ENCODE peak calls at places on chromosome 5, in eight cellular contexts. B is right lobe of liver, W is heart right ventricle, D is AG10803, Z is Calu3, S is suprapubic skin, T is GM12865, Q is upper lobe of right lung. P is an unnamed sample.

GRCh38 chr5:140324041-140324833 is 21.3 kb upstream of the PFDN1 start:
- DNase-seq in B (no peak), Z (no peak), Q (no peak), D (no peak), S (no peak), W (no peak), T (no peak), P (no peak)

GRCh38 chr5:131640043-131640856 is 5.2 kb upstream of the RAPGEF6 start:
- DNase-seq in Z (no peak), T (peak), D (peak), W (no peak), Q (no peak), B (no peak), S (no peak), P (no peak)

GRCh38 chr5:126373621-126374416 is 49.4 kb upstream of the GRAMD2B start:
- DNase-seq in D (peak), Q (no peak), B (no peak), S (no peak), Z (no peak), W (no peak), T (no peak), P (no peak)

GRCh38 chr5:1538741-1539392 is 15.1 kb upstream of the LPCAT1 start:
- DNase-seq in Z (no peak), B (peak), S (peak), Q (no peak), D (no peak), T (no peak), W (no peak), P (peak)

GRCh38 chr5:172284275-172284971 is 859 bp upstream of the UBTD2 start:
- DNase-seq in S (peak), Q (no peak), Z (no peak), B (peak), D (peak), W (no peak), T (no peak), P (no peak)

GRCh38 chr5:93461751-93462150 is 119.3 kb downstream of the NR2F1-AS1 start:
- DNase-seq in T (no peak), B (no peak), W (no peak), Z (no peak), S (no peak), Q (no peak), D (peak), P (no peak)

GRCh38 chr5:32802764-32803163 is 91.6 kb downstream of the NPR3 start:
- DNase-seq in D (peak), B (no peak), Z (no peak), S (no peak), T (no peak), Q (no peak), W (no peak), P (no peak)

GRCh38 chr5:96807099-96807654 is 568 bp downstream of the ERAP1 start:
- DNase-seq in B (peak), Z (peak), W (peak), T (peak), D (peak), Q (peak), S (peak), P (peak)

GRCh38 chr5:110736763-110737162 is 2.0 kb upstream of the SLC25A46 start:
- DNase-seq in B (no peak), S (no peak), D (no peak), Z (no peak), W (no peak), T (no peak), Q (no peak), P (no peak)

GRCh38 chr5:172713113-172713808 is 57.7 kb downstream of the DUSP1 start:
- DNase-seq in S (no peak), T (peak), D (no peak), Q (peak), B (peak), W (peak), Z (peak), P (peak)

GRCh38 chr5:177086918-177087706 is 397 bp downstream of the FGFR4 start:
- DNase-seq in Q (peak), T (peak), W (peak), D (no peak), B (peak), Z (peak), S (no peak), P (no peak)

GRCh38 chr5:92687793-92688467 is 893.1 kb downstream of the NR2F1-AS1 start:
- DNase-seq in W (no peak), B (peak), D (peak), Q (no peak), T (peak), Z (peak), S (no peak), P (no peak)

GRCh38 chr5:35803221-35803651 is 53.5 kb upstream of the IL7R start:
- DNase-seq in B (peak), D (peak), Q (no peak), W (no peak), Z (no peak), S (no peak), T (peak), P (no peak)

GRCh38 chr5:80961376-80962281 is 1.5 kb downstream of the RASGRF2 start:
- DNase-seq in T (no peak), Z (peak), W (no peak), Q (no peak), B (no peak), D (no peak), S (no peak), P (no peak)

GRCh38 chr5:141778211-141778610 is 96.2 kb upstream of the ARAP3 start:
- DNase-seq in B (no peak), W (no peak), Q (no peak), Z (peak), S (no peak), D (peak), T (peak), P (no peak)

GRCh38 chr5:95729115-95730010 is 1.8 kb upstream of the RHOBTB3 start:
- DNase-seq in B (no peak), S (no peak), Z (no peak), T (no peak), W (no peak), D (no peak), Q (no peak), P (no peak)

GRCh38 chr5:43041131-43041668 is 1.1 kb upstream of the ANXA2R start:
- DNase-seq in Z (no peak), B (no peak), W (no peak), S (no peak), T (peak), Q (peak), D (peak), P (no peak)

GRCh38 chr5:90803891-90804290 is 245.3 kb downstream of the ADGRV1 start:
- DNase-seq in S (no peak), B (no peak), T (no peak), W (no peak), Z (no peak), Q (no peak), D (peak), P (no peak)

GRCh38 chr5:107604990-107605389 is 65.7 kb downstream of the EFNA5 start:
- DNase-seq in W (no peak), Q (no peak), D (peak), Z (no peak), T (peak), B (no peak), S (no peak), P (no peak)

GRCh38 chr5:76938177-76938576 is 14.7 kb upstream of the CRHBP start:
- DNase-seq in W (no peak), Q (no peak), Z (no peak), S (no peak), D (no peak), B (no peak), T (peak), P (no peak)

GRCh38 chr5:159792180-159792579 is 124.1 kb upstream of the ADRA1B start:
- DNase-seq in S (no peak), D (no peak), W (no peak), Z (no peak), Q (no peak), T (no peak), B (no peak), P (no peak)

GRCh38 chr5:119071573-119071874 is 637 bp downstream of the DMXL1 start:
- DNase-seq in B (no peak), Z (no peak), S (no peak), Q (no peak), T (no peak), D (peak), W (no peak), P (no peak)

GRCh38 chr5:163503106-163504090 is 2.0 kb upstream of the MAT2B start:
- DNase-seq in B (peak), Z (peak), W (peak), S (no peak), T (peak), D (peak), Q (peak), P (no peak)

GRCh38 chr5:122943050-122943698 is 93.4 kb downstream of the PPIC start:
- DNase-seq in Z (no peak), Q (no peak), D (no peak), T (no peak), S (no peak), B (no peak), W (no peak), P (no peak)
- TF ChIP-seq CTCF in Z (no peak), Q (no peak), D (no peak), T (no peak), S (no peak), B (no peak), W (no peak), P (no peak)

GRCh38 chr5:135448796-135449507 is 1.8 kb upstream of the DCANP1 start:
- DNase-seq in B (no peak), D (peak), W (no peak), S (peak), Z (no peak), Q (no peak), T (no peak), P (no peak)

GRCh38 chr5:135450957-135451356 is 1.2 kb downstream of the TIFAB start:
- DNase-seq in Z (no peak), B (no peak), D (no peak), S (peak), W (no peak), T (no peak), Q (no peak), P (no peak)

GRCh38 chr5:135451581-135452360 is at the start of gene TIFAB:
- DNase-seq in Z (no peak), W (no peak), B (no peak), S (peak), T (no peak), D (no peak), Q (peak), P (peak)

GRCh38 chr5:135449608-135450007 is 2.5 kb upstream of the DCANP1 start:
- DNase-seq in Z (no peak), W (no peak), B (no peak), D (no peak), T (no peak), S (peak), Q (peak), P (no peak)

GRCh38 chr5:135450328-135450727 is 1.8 kb downstream of the TIFAB start:
- DNase-seq in Q (no peak), W (no peak), Z (no peak), T (no peak), B (no peak), S (peak), D (no peak), P (no peak)
- TF ChIP-seq CTCF in Q (no peak), W (no peak), Z (no peak), T (no peak), B (no peak), S (no peak), D (no peak), P (no peak)

DNA sequence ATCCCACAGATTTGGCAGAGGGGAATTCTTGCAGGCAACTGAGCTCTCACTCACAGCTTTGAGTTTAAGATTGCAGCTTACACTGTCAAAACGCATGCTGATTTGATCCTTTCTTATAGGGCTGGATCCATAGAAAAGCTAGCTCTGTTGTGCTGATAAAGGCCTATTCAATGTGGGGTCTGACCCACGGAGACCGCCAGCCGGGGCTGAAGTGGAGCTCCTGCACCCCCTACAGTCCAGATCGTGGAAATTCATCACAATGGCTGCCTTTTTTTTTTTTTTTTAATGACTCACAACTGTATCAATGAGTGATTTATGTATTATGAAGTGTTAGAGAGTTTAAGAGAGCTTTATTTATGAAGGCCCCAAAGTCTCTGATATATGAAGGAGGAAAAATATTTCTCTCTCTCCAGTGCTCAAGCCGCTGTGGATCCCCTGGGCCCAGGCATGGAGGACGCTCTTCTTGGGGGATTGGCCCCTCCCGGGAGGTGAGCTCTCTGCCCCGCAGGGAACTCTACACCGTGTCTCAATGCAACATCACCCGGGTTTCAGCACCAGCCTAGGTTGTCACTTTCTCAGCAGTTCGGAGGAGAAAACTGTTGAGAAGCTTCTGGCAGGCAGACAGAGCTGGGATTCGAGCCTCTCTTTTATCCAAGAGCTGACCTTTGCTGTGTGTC is 700.2 kb downstream of the IRX1 start:
- DNase-seq in S (no peak), Q (no peak), W (no peak), B (no peak), D (no peak), Z (no peak), T (no peak), P (no peak)
- TF ChIP-seq CTCF in S (peak), Q (peak), W (peak), B (peak), D (peak), Z (no peak), T (no peak), P (peak)

GRCh38 chr5:58076473-58077257 is 383.2 kb downstream of the PLK2 start:
- DNase-seq in S (no peak), D (no peak), T (no peak), B (no peak), W (no peak), Z (no peak), Q (no peak), P (no peak)
- TF ChIP-seq CTCF in S (no peak), D (no peak), T (no peak), B (no peak), W (no peak), Z (no peak), Q (no peak), P (no peak)

DNA sequence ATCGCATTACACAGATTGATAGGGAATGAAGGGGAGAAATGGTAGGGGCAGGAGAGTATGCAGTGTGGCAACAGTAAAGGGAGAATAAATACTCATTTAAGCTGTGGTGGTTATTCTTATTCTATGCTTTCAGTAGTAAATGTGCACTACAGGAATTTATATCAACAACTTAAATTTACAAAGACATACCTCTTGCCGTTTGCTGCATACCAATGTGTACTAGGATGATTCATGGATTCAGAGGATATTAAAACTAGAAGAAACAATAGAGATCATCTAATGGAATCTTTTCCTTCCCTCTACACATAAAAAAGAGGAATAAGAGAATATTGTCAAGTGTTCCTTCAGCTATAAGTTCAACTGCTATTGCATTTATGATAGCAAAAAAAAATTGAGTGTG is 103.3 kb upstream of the RASA1 start:
- DNase-seq in Q (no peak), Z (no peak), S (no peak), D (no peak), T (no peak), W (no peak), B (no peak), P (no peak)
- TF ChIP-seq CTCF in Q (no peak), Z (no peak), S (no peak), D (no peak), T (no peak), W (no peak), B (no peak), P (no peak)

GRCh38 chr5:170836226-170836625 is 25.6 kb upstream of the RANBP17 start:
- DNase-seq in Q (no peak), B (no peak), Z (peak), T (no peak), S (no peak), D (no peak), W (no peak), P (no peak)

DNA sequence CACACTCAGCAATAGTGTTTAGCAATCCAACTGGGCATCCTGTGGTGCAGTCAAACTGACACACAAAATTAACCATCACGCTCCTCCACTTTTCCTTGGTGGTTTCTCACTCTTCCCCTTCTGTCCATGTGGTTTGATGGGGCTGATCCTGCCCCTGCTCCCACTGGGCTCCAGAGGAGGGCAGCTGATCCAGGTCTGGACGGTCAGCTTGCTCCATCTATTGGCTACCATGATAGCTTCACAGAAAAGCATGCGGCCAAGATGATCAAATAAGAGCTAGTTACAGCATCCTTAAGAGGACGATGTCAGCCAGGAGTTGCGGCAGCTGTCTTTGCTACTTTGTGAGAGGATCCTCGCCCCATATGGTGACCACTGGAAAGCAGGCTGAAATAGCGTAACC is 29.6 kb upstream of the RANBP17 start:
- DNase-seq in Q (no peak), T (no peak), B (no peak), W (no peak), S (no peak), D (no peak), Z (no peak), P (no peak)
- TF ChIP-seq CTCF in Q (no peak), T (no peak), B (no peak), W (no peak), S (no peak), D (no peak), Z (no peak), P (no peak)

GRCh38 chr5:12204761-12205160 is 300.5 kb upstream of the CTNND2 start:
- DNase-seq in S (no peak), W (no peak), Q (no peak), D (no peak), Z (no peak), T (no peak), B (no peak), P (no peak)
- TF ChIP-seq CTCF in S (no peak), W (no peak), Q (no peak), D (no peak), Z (no peak), T (no peak), B (no peak), P (no peak)

GRCh38 chr5:151225071-151225470 is 1.2 kb upstream of the CCDC69 start:
- DNase-seq in B (no peak), D (no peak), W (no peak), Z (no peak), T (no peak), Q (no peak), S (no peak), P (no peak)
- TF ChIP-seq CTCF in B (no peak), D (no peak), W (no peak), Z (no peak), T (no peak), Q (no peak), S (no peak), P (no peak)

GRCh38 chr5:170226138-170226435 is 6.7 kb upstream of the C5orf58 start:
- DNase-seq in Q (no peak), T (no peak), S (no peak), Z (no peak), W (no peak), B (no peak), D (no peak), P (no peak)
- TF ChIP-seq CTCF in Q (no peak), T (no peak), S (no peak), Z (no peak), W (no peak), B (no peak), D (no peak), P (no peak)

GRCh38 chr5:59597690-59598546 is 295.6 kb downstream of the PDE4D start:
- DNase-seq in B (no peak), D (no peak), S (no peak), Z (no peak), T (no peak), Q (no peak), W (no peak), P (no peak)

GRCh38 chr5:59599729-59600128 is 293.8 kb downstream of the PDE4D start:
- DNase-seq in D (no peak), B (no peak), T (no peak), Z (no peak), Q (no peak), S (no peak), W (no peak), P (no peak)

GRCh38 chr5:59600998-59601397 is 292.5 kb downstream of the PDE4D start:
- DNase-seq in W (no peak), Z (no peak), D (no peak), Q (no peak), B (no peak), S (no peak), T (no peak), P (no peak)

GRCh38 chr5:59598547-59598874 is 295.0 kb downstream of the PDE4D start:
- DNase-seq in W (no peak), T (peak), D (no peak), B (no peak), Q (no peak), S (no peak), Z (no peak), P (no peak)

GRCh38 chr5:59600153-59600552 is 293.4 kb downstream of the PDE4D start:
- DNase-seq in W (no peak), Z (no peak), D (no peak), T (no peak), B (no peak), Q (no peak), S (no peak), P (no peak)
- TF ChIP-seq CTCF in W (no peak), Z (no peak), D (no peak), T (no peak), B (no peak), Q (no peak), S (no peak), P (no peak)